ENCODE peak calls at places on chromosomes 13 and 19, in four cellular contexts. G is HCT116, P is SK-N-SH, U is K562. C is an unnamed sample.

GRCh38 chr19:10419646-10420443 is 493 bp upstream of the PDE4A start:
- DNase-seq in G (peak; percentile 84), P (peak; percentile 62), U (peak; percentile 96), C (no peak)

GRCh38 chr13:103291693-103292572 is 225.7 kb upstream of the SLC10A2 start:
- DNase-seq in G (no peak), P (no peak), U (no peak), C (no peak)

GRCh38 chr19:3979289-3979673 is 6.0 kb downstream of the EEF2 start:
- DNase-seq in G (no peak), P (peak; percentile 11), U (no peak), C (no peak)

GRCh38 chr19:38202504-38202903 is 21.5 kb downstream of the DPF1 start:
- DNase-seq in G (no peak), P (no peak), U (no peak), C (no peak)

GRCh38 chr13:35496761-35497386 is 20.4 kb upstream of the MAB21L1 start:
- DNase-seq in G (no peak), P (no peak), U (no peak), C (no peak)

GRCh38 chr19:11578342-11579142 is 1.1 kb upstream of the ACP5 start:
- DNase-seq in G (no peak), P (peak; percentile 43), U (peak; percentile 68), C (peak; percentile 31)

GRCh38 chr19:41753159-41753558 is 2.2 kb upstream of the CEACAM6 start:
- DNase-seq in G (peak; percentile 34), P (peak; percentile 46), U (peak; percentile 63), C (peak; percentile 6)

GRCh38 chr19:44677019-44677809 is 5.9 kb downstream of the CEACAM19 start:
- DNase-seq in G (peak; percentile 70), P (peak; percentile 53), U (peak; percentile 83), C (no peak)

GRCh38 chr19:1073956-1074511 is 7.1 kb downstream of the ARHGAP45 start:
- DNase-seq in G (no peak), P (no peak), U (no peak), C (no peak)

GRCh38 chr13:80989241-80989640 is 648.3 kb upstream of the SPRY2 start:
- DNase-seq in G (no peak), P (no peak), U (no peak), C (no peak)

GRCh38 chr13:46964789-46965527 is 68.1 kb upstream of the HTR2A start:
- DNase-seq in G (no peak), P (no peak), U (no peak), C (no peak)

GRCh38 chr13:21516806-21517205 is 57.7 kb upstream of the ZDHHC20 start:
- DNase-seq in G (no peak), P (peak; percentile 55), U (no peak), C (no peak)

GRCh38 chr19:1651548-1652394 is 644 bp downstream of the TCF3 start:
- DNase-seq in G (no peak), P (peak; percentile 82), U (peak; percentile 71), C (no peak)

GRCh38 chr19:30226464-30227070 is 145.6 kb upstream of the ZNF536 start:
- DNase-seq in G (no peak), P (peak; percentile 79), U (no peak), C (no peak)

GRCh38 chr13:19927117-19927734 is 31.3 kb upstream of the ZMYM2 start:
- DNase-seq in G (peak; percentile 62), P (no peak), U (no peak), C (peak; percentile 21)

GRCh38 chr13:21176195-21176981 is at the start of the genes MRPL57 and SKA3:
- DNase-seq in G (peak; percentile 84), P (peak; percentile 98), U (peak; percentile 90), C (peak; percentile 89)

GRCh38 chr13:39363393-39363792 is 239.6 kb downstream of the LHFPL6 start:
- DNase-seq in G (no peak), P (no peak), U (no peak), C (no peak)

GRCh38 chr13:45799451-45799850 is 52.1 kb downstream of the SIAH3 start:
- DNase-seq in G (no peak), P (no peak), U (no peak), C (no peak)

GRCh38 chr13:98214008-98214643 is 37.1 kb upstream of the RNF113B start:
- DNase-seq in G (no peak), P (no peak), U (no peak), C (no peak)

GRCh38 chr13:72820898-72821279 is 39.0 kb downstream of the PIBF1 start:
- DNase-seq in G (no peak), P (no peak), U (no peak), C (no peak)

GRCh38 chr13:113854238-113855011 is 9.5 kb downstream of the GAS6 start:
- DNase-seq in G (no peak), P (no peak), U (no peak), C (no peak)

GRCh38 chr19:45250216-45250831 is 747 bp upstream of the MARK4 start:
- DNase-seq in G (no peak), P (peak; percentile 66), U (no peak), C (no peak)

GRCh38 chr13:28349371-28349770 is 145.6 kb downstream of the FLT1 start:
- DNase-seq in G (no peak), P (peak; percentile 31), U (no peak), C (no peak)

GRCh38 chr13:32897296-32897695 is 118.9 kb upstream of the KL start:
- DNase-seq in G (no peak), P (no peak), U (no peak), C (no peak)

GRCh38 chr13:75963318-75963717 is 327.2 kb downstream of the LMO7 start:
- DNase-seq in G (no peak), P (no peak), U (peak; percentile 16), C (peak; percentile 2)

GRCh38 chr13:45113809-45114208 is 6.5 kb upstream of the GTF2F2 start:
- DNase-seq in G (no peak), P (no peak), U (no peak), C (no peak)

GRCh38 chr13:94249512-94249911 is 230.0 kb downstream of the DCT start:
- DNase-seq in G (no peak), P (no peak), U (no peak), C (peak; percentile 27)

GRCh38 chr19:11025445-11025844 is 63.8 kb upstream of the LDLR start:
- DNase-seq in G (no peak), P (no peak), U (no peak), C (no peak)

GRCh38 chr19:28012361-28012760 is 1200.6 kb downstream of the UQCRFS1 start:
- DNase-seq in G (no peak), P (peak; percentile 3), U (peak; percentile 22), C (no peak)

GRCh38 chr19:38658462-38659306 is 11.2 kb downstream of the ACTN4 start:
- DNase-seq in G (peak; percentile 83), P (no peak), U (no peak), C (peak; percentile 95)

GRCh38 chr19:43784981-43785808 is 4.4 kb upstream of the KCNN4 start:
- DNase-seq in G (peak; percentile 79), P (peak; percentile 84), U (peak; percentile 76), C (peak; percentile 60)

GRCh38 chr13:102940143-102940542 is 94.3 kb downstream of the ERCC5 start:
- DNase-seq in G (no peak), P (no peak), U (no peak), C (no peak)

GRCh38 chr13:68996671-68997030 is 1111.0 kb upstream of the ATXN8OS start:
- DNase-seq in G (no peak), P (no peak), U (no peak), C (no peak)

GRCh38 chr19:16581971-16582343 is 9.7 kb upstream of the SLC35E1 start:
- DNase-seq in G (no peak), P (no peak), U (no peak), C (no peak)
- TF ChIP-seq ELF1 in G (no peak), P (no peak), U (no peak), C (no peak)

GRCh38 chr13:65314008-65314407 is 1916.1 kb downstream of the PCDH9 start:
- DNase-seq in G (no peak), P (no peak), U (no peak), C (no peak)

GRCh38 chr13:65309906-65310305 is 1920.2 kb downstream of the PCDH9 start:
- DNase-seq in G (no peak), P (no peak), U (no peak), C (no peak)

GRCh38 chr13:65307056-65307455 is 1923.1 kb downstream of the PCDH9 start:
- DNase-seq in G (no peak), P (no peak), U (no peak), C (no peak)

GRCh38 chr13:65310663-65311328 is 1919.3 kb downstream of the PCDH9 start:
- DNase-seq in G (no peak), P (no peak), U (no peak), C (no peak)
- TF ChIP-seq ELF1 in G (no peak), P (no peak), U (no peak), C (no peak)

DNA sequence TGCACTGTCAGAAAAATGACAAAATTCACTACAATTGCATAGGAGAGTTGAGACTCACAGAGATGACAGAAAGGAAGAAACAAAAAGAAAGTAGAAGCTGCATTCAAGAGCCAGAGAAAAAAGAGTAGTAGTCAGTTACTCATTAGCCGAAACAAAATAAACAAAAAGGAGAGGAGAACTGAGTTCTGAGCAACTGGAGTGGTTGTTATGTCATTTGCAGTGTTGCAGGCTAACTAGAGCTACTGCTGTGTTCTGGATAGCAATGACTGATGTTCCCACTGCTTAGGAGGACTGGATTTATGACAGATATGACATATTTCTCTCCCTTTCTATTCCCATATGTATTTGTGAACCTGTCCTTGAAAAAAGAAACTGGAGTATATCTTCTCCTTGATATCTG is 482.6 kb downstream of the RFC3 start:
- DNase-seq in G (no peak), P (no peak), U (no peak), C (peak; percentile 3)
- TF ChIP-seq ELF1 in G (no peak), P (no peak), U (no peak), C (no peak)

GRCh38 chr19:33274663-33275558 is 27.4 kb downstream of the CEBPA start:
- DNase-seq in G (no peak), P (no peak), U (no peak), C (no peak)

GRCh38 chr19:33275559-33275932 is 26.8 kb downstream of the CEBPA start:
- DNase-seq in G (no peak), P (no peak), U (no peak), C (no peak)

GRCh38 chr19:33273065-33273736 is 29.1 kb downstream of the CEBPA start:
- DNase-seq in G (no peak), P (no peak), U (no peak), C (no peak)

GRCh38 chr19:33275933-33276619 is 26.3 kb downstream of the CEBPA start:
- DNase-seq in G (no peak), P (no peak), U (no peak), C (peak; percentile 93)

DNA sequence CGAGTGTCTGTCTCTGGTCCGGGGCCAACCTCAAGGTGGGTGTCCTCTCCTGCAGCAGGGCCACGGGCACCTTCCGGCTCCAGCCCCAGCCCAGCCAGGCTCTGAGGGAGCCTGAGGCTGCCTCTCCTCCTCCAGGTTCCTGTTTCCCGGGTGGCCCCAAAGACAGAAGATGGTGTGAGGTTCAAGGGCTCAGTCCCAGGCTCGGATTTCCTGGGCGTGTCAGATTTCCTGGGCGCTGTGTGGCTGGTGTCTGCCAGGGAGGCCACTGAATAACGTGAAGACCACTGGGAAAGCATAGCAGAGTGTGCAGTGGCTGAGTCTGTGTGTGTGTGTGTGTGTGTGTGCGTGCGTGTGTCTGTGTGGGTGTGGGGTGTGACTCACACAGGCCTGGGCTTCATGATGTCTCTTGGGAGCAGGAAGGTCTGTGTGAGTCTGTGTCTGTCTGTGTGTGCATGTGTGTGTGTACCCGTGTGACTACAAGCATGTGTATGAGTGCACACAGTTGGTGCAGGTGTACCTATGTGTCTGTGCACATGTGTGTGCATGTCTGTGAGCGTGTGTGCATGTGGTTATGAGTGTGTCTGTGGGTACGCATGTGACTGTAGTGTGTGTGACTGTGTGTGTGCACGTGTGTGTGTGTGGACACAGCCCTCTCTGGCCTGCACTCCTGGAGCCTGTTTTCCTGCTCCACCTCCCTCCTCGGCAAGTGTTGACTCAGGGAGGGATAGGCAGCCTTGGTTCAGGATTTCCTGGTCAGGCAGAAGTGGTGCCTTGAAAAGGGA is 28.3 kb downstream of the CEBPA start:
- DNase-seq in G (peak; percentile 24), P (no peak), U (no peak), C (peak; percentile 56)
- TF ChIP-seq ELF1 in G (no peak), P (no peak), U (no peak), C (peak; percentile 69)

C was measured in HepG2.